ENCODE peak calls at places on chromosomes 7 and 10, in ten cellular contexts. One of them, this sample, is unnamed.

GRCh38 chr7:78134256-78134655 is 335.7 kb downstream of the PHTF2 start:
- DNase-seq in suprapubic skin: no peak
- DNase-seq in stomach: no peak
- DNase-seq in left ventricle myocardium inferior: no peak
- DNase-seq in GM10248: peak; percentile 39
- DNase-seq in GM13977: peak; percentile 39
- DNase-seq in fibroblast of mammary gland: peak; percentile 86
- DNase-seq in psoas muscle: no peak
- DNase-seq in IMR-90: peak; percentile 88
- DNase-seq in mesothelial cell of epicardium: no peak
- DNase-seq in this sample: peak; percentile 53

GRCh38 chr10:14953452-14954000 is 370 bp downstream of the DCLRE1C start:
- DNase-seq in stomach: peak; percentile 51
- DNase-seq in left ventricle myocardium inferior: peak; percentile 50
- DNase-seq in suprapubic skin: no peak
- DNase-seq in IMR-90: peak; percentile 67
- DNase-seq in GM10248: peak; percentile 42
- DNase-seq in fibroblast of mammary gland: peak; percentile 76
- DNase-seq in GM13977: peak; percentile 46
- DNase-seq in mesothelial cell of epicardium: peak; percentile 29
- DNase-seq in psoas muscle: peak; percentile 75
- DNase-seq in this sample: peak; percentile 70

GRCh38 chr7:20310963-20311742 is 19.5 kb upstream of the ITGB8 start:
- DNase-seq in stomach: no peak
- DNase-seq in fibroblast of mammary gland: peak; percentile 65
- DNase-seq in mesothelial cell of epicardium: no peak
- DNase-seq in left ventricle myocardium inferior: no peak
- DNase-seq in suprapubic skin: no peak
- DNase-seq in IMR-90: peak; percentile 67
- DNase-seq in GM13977: no peak
- DNase-seq in psoas muscle: no peak
- DNase-seq in GM10248: no peak
- DNase-seq in this sample: peak; percentile 79

GRCh38 chr7:55400191-55400590 is 35.1 kb downstream of the LANCL2 start:
- DNase-seq in mesothelial cell of epicardium: no peak
- DNase-seq in stomach: no peak
- DNase-seq in IMR-90: peak; percentile 64
- DNase-seq in fibroblast of mammary gland: no peak
- DNase-seq in GM10248: no peak
- DNase-seq in psoas muscle: no peak
- DNase-seq in suprapubic skin: no peak
- DNase-seq in left ventricle myocardium inferior: no peak
- DNase-seq in GM13977: no peak
- DNase-seq in this sample: no peak

GRCh38 chr7:74355091-74355490 is 65.9 kb downstream of the CLIP2 start:
- DNase-seq in stomach: peak; percentile 64
- DNase-seq in GM13977: no peak
- DNase-seq in psoas muscle: no peak
- DNase-seq in suprapubic skin: no peak
- DNase-seq in mesothelial cell of epicardium: no peak
- DNase-seq in left ventricle myocardium inferior: no peak
- DNase-seq in fibroblast of mammary gland: peak; percentile 93
- DNase-seq in IMR-90: peak; percentile 88
- DNase-seq in GM10248: no peak
- DNase-seq in this sample: peak; percentile 87

GRCh38 chr7:22420973-22421635 is 64.2 kb upstream of the RAPGEF5 start:
- DNase-seq in GM10248: no peak
- DNase-seq in GM13977: no peak
- DNase-seq in stomach: no peak
- DNase-seq in psoas muscle: no peak
- DNase-seq in left ventricle myocardium inferior: no peak
- DNase-seq in IMR-90: no peak
- DNase-seq in fibroblast of mammary gland: no peak
- DNase-seq in suprapubic skin: no peak
- DNase-seq in mesothelial cell of epicardium: no peak
- DNase-seq in this sample: no peak

GRCh38 chr7:24622646-24623182 is 49.5 kb downstream of the PALS2 start:
- DNase-seq in stomach: no peak
- DNase-seq in IMR-90: no peak
- DNase-seq in mesothelial cell of epicardium: no peak
- DNase-seq in left ventricle myocardium inferior: no peak
- DNase-seq in GM10248: no peak
- DNase-seq in fibroblast of mammary gland: no peak
- DNase-seq in suprapubic skin: no peak
- DNase-seq in GM13977: peak; percentile 22
- DNase-seq in psoas muscle: no peak
- DNase-seq in this sample: no peak

GRCh38 chr10:119996944-119997343 is 104.4 kb downstream of the SEC23IP start:
- DNase-seq in IMR-90: no peak
- DNase-seq in fibroblast of mammary gland: no peak
- DNase-seq in GM10248: no peak
- DNase-seq in stomach: no peak
- DNase-seq in suprapubic skin: no peak
- DNase-seq in mesothelial cell of epicardium: no peak
- DNase-seq in GM13977: no peak
- DNase-seq in left ventricle myocardium inferior: no peak
- DNase-seq in psoas muscle: no peak
- DNase-seq in this sample: no peak

GRCh38 chr7:140342732-140343514 is 55.4 kb downstream of the SLC37A3 start:
- DNase-seq in suprapubic skin: no peak
- DNase-seq in mesothelial cell of epicardium: no peak
- DNase-seq in stomach: peak; percentile 31
- DNase-seq in fibroblast of mammary gland: peak; percentile 23
- DNase-seq in GM13977: no peak
- DNase-seq in IMR-90: peak; percentile 63
- DNase-seq in GM10248: peak; percentile 32
- DNase-seq in left ventricle myocardium inferior: peak; percentile 24
- DNase-seq in psoas muscle: no peak
- DNase-seq in this sample: no peak

GRCh38 chr10:89281606-89282395 is 20.0 kb upstream of the IFIT2 start:
- DNase-seq in stomach: no peak
- DNase-seq in suprapubic skin: no peak
- DNase-seq in IMR-90: no peak
- DNase-seq in GM13977: no peak
- DNase-seq in left ventricle myocardium inferior: no peak
- DNase-seq in mesothelial cell of epicardium: no peak
- DNase-seq in psoas muscle: no peak
- DNase-seq in GM10248: no peak
- DNase-seq in fibroblast of mammary gland: peak; percentile 21
- DNase-seq in this sample: peak; percentile 29

GRCh38 chr7:6398943-6399342 is 48.8 kb downstream of the DAGLB start:
- DNase-seq in IMR-90: no peak
- DNase-seq in GM13977: no peak
- DNase-seq in left ventricle myocardium inferior: no peak
- DNase-seq in suprapubic skin: no peak
- DNase-seq in mesothelial cell of epicardium: no peak
- DNase-seq in GM10248: no peak
- DNase-seq in fibroblast of mammary gland: no peak
- DNase-seq in stomach: no peak
- DNase-seq in psoas muscle: no peak
- DNase-seq in this sample: no peak

GRCh38 chr7:87561702-87562101 is 39.0 kb downstream of the ABCB1 start:
- DNase-seq in suprapubic skin: no peak
- DNase-seq in mesothelial cell of epicardium: no peak
- DNase-seq in stomach: no peak
- DNase-seq in IMR-90: no peak
- DNase-seq in GM10248: no peak
- DNase-seq in fibroblast of mammary gland: no peak
- DNase-seq in psoas muscle: no peak
- DNase-seq in GM13977: no peak
- DNase-seq in left ventricle myocardium inferior: no peak
- DNase-seq in this sample: no peak

GRCh38 chr7:87565877-87566276 is 34.8 kb downstream of the ABCB1 start:
- DNase-seq in left ventricle myocardium inferior: no peak
- DNase-seq in fibroblast of mammary gland: no peak
- DNase-seq in GM13977: no peak
- DNase-seq in psoas muscle: no peak
- DNase-seq in GM10248: no peak
- DNase-seq in IMR-90: no peak
- DNase-seq in suprapubic skin: no peak
- DNase-seq in stomach: no peak
- DNase-seq in mesothelial cell of epicardium: no peak
- DNase-seq in this sample: no peak

GRCh38 chr7:87567052-87567451 is 33.6 kb downstream of the ABCB1 start:
- DNase-seq in left ventricle myocardium inferior: no peak
- DNase-seq in stomach: no peak
- DNase-seq in GM10248: no peak
- DNase-seq in psoas muscle: no peak
- DNase-seq in mesothelial cell of epicardium: no peak
- DNase-seq in fibroblast of mammary gland: no peak
- DNase-seq in GM13977: no peak
- DNase-seq in suprapubic skin: no peak
- DNase-seq in IMR-90: no peak
- DNase-seq in this sample: no peak

GRCh38 chr7:87566311-87566710 is 34.4 kb downstream of the ABCB1 start:
- DNase-seq in suprapubic skin: no peak
- DNase-seq in GM10248: no peak
- DNase-seq in stomach: no peak
- DNase-seq in left ventricle myocardium inferior: no peak
- DNase-seq in mesothelial cell of epicardium: no peak
- DNase-seq in GM13977: no peak
- DNase-seq in IMR-90: no peak
- DNase-seq in psoas muscle: no peak
- DNase-seq in fibroblast of mammary gland: no peak
- DNase-seq in this sample: no peak

DNA sequence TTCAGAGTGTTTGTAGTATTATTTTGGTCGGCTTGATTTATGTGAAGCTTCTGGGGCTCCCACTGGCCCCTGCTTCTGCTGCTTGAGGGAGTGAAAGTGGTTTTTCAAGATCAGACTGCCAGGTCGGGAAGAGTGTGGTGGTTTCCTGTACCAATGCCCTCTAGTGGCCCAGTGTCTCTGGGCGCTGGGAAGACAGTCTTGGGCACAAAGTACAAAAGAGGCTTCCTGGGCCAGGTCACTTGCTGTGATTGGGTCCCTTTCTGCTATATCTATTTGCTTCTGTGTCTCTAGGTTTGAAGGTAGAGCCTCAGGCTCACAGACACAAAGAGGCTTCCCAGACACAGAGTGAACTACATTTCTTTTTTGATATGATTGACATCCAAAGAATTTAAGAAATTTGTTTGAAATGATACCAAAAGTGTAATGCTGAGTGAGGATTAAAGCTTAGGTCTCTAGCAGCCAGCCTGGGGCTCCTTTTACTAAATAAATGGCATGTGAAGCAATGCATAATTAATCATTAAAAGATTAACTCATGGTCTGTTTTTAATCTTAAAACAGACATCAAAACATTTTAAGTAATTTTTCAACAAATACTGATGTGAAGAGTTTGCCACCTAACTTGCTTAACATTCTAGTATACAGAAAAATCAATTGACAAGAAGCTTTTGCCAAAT is 36.3 kb downstream of the ABCB1 start:
- DNase-seq in psoas muscle: no peak
- DNase-seq in mesothelial cell of epicardium: no peak
- DNase-seq in IMR-90: no peak
- DNase-seq in fibroblast of mammary gland: peak; percentile 6
- DNase-seq in stomach: peak; percentile 26
- DNase-seq in suprapubic skin: no peak
- DNase-seq in GM10248: peak; percentile 25
- DNase-seq in GM13977: peak; percentile 12
- DNase-seq in left ventricle myocardium inferior: no peak
- DNase-seq in this sample: no peak
- TF ChIP-seq CTCF in psoas muscle: peak; percentile 12
- TF ChIP-seq CTCF in mesothelial cell of epicardium: no peak
- TF ChIP-seq CTCF in IMR-90: no peak
- TF ChIP-seq CTCF in fibroblast of mammary gland: peak; percentile 43
- TF ChIP-seq CTCF in stomach: no peak
- TF ChIP-seq CTCF in suprapubic skin: no peak
- TF ChIP-seq CTCF in GM10248: peak; percentile 41
- TF ChIP-seq CTCF in GM13977: peak; percentile 60
- TF ChIP-seq CTCF in left ventricle myocardium inferior: peak; percentile 35
- TF ChIP-seq CTCF in this sample: peak; percentile 57

GRCh38 chr10:33335800-33336605 is 1.5 kb upstream of the NRP1 start:
- DNase-seq in psoas muscle: peak; percentile 82
- DNase-seq in stomach: peak; percentile 69
- DNase-seq in IMR-90: peak; percentile 44
- DNase-seq in suprapubic skin: peak; percentile 74
- DNase-seq in GM10248: peak; percentile 12
- DNase-seq in mesothelial cell of epicardium: peak; percentile 29
- DNase-seq in GM13977: peak; percentile 45
- DNase-seq in left ventricle myocardium inferior: peak; percentile 82
- DNase-seq in fibroblast of mammary gland: peak; percentile 84
- DNase-seq in this sample: peak; percentile 79
- TF ChIP-seq CTCF in psoas muscle: no peak
- TF ChIP-seq CTCF in stomach: no peak
- TF ChIP-seq CTCF in IMR-90: no peak
- TF ChIP-seq CTCF in suprapubic skin: no peak
- TF ChIP-seq CTCF in GM10248: no peak
- TF ChIP-seq CTCF in mesothelial cell of epicardium: no peak
- TF ChIP-seq CTCF in GM13977: no peak
- TF ChIP-seq CTCF in left ventricle myocardium inferior: no peak
- TF ChIP-seq CTCF in fibroblast of mammary gland: no peak
- TF ChIP-seq CTCF in this sample: no peak

DNA sequence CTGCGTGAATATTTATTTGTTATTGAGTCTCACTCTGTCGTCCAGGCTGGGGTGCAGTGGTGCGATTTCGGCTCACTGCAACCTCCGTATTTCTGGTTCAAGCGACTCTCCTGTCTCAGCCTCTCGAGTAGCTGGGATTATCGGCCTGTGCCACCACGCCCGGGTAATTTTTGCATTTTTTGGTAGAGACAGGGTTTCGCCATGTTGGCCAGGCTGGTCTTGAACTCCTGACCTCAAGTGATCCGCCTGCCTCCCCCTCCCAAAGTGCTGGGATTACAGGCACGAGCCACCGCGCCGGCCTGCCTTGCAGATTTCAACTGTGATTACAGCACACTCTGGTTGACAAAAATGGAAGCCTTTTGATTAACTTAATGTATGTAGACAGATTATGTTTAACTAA is 730.0 kb upstream of the VSTM2A start:
- DNase-seq in GM10248: no peak
- DNase-seq in psoas muscle: no peak
- DNase-seq in fibroblast of mammary gland: no peak
- DNase-seq in stomach: no peak
- DNase-seq in GM13977: no peak
- DNase-seq in mesothelial cell of epicardium: no peak
- DNase-seq in suprapubic skin: no peak
- DNase-seq in IMR-90: no peak
- DNase-seq in left ventricle myocardium inferior: no peak
- DNase-seq in this sample: no peak
- TF ChIP-seq CTCF in GM10248: no peak
- TF ChIP-seq CTCF in psoas muscle: no peak
- TF ChIP-seq CTCF in fibroblast of mammary gland: no peak
- TF ChIP-seq CTCF in stomach: no peak
- TF ChIP-seq CTCF in GM13977: no peak
- TF ChIP-seq CTCF in mesothelial cell of epicardium: no peak
- TF ChIP-seq CTCF in suprapubic skin: no peak
- TF ChIP-seq CTCF in IMR-90: no peak
- TF ChIP-seq CTCF in left ventricle myocardium inferior: no peak
- TF ChIP-seq CTCF in this sample: no peak

DNA sequence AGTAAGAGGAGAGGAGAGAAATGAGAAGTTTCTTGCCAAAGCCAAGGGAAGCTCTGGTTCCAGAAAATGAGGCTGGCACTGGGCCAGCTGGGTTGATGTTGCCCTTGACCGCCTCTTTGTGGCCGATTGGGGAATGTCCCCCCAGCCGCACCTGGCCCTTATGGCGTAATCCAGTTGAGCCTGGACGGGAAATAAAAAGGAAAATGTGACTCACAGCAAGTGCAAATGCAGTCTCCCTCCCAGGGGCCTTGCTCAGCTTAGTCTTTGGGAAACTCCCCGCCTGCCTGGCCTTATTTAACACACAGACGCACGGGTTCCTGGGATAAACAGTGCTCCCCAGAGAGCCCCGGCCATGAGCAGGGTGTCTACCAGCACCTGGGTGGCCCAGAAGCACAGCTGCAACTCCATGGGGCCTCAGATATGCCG is 174.8 kb downstream of the KIAA1217 start:
- DNase-seq in IMR-90: peak; percentile 98
- DNase-seq in psoas muscle: peak; percentile 97
- DNase-seq in mesothelial cell of epicardium: peak; percentile 78
- DNase-seq in fibroblast of mammary gland: peak; percentile 98
- DNase-seq in GM13977: peak; percentile 74
- DNase-seq in left ventricle myocardium inferior: peak; percentile 86
- DNase-seq in GM10248: peak; percentile 84
- DNase-seq in stomach: peak; percentile 95
- DNase-seq in suprapubic skin: peak; percentile 89
- DNase-seq in this sample: peak; percentile 100
- TF ChIP-seq CTCF in IMR-90: peak; percentile 68
- TF ChIP-seq CTCF in psoas muscle: peak; percentile 54
- TF ChIP-seq CTCF in mesothelial cell of epicardium: peak; percentile 33
- TF ChIP-seq CTCF in fibroblast of mammary gland: peak; percentile 64
- TF ChIP-seq CTCF in GM13977: peak; percentile 52
- TF ChIP-seq CTCF in left ventricle myocardium inferior: peak; percentile 65
- TF ChIP-seq CTCF in GM10248: peak; percentile 53
- TF ChIP-seq CTCF in stomach: no peak
- TF ChIP-seq CTCF in suprapubic skin: peak; percentile 32
- TF ChIP-seq CTCF in this sample: peak; percentile 56